ENCODE peak calls at places on chromosomes 6 and 20, in six cellular contexts. One of them, this sample, is unnamed. For H3K36me3 and H3K4me1, the result is how much of the 10 kb centered on the place peaks cover.

GRCh38 chr6:52360028-52360427 is 1.9 kb upstream of the PAQR8 start:
- DNase-seq in ovary: no peak
- DNase-seq in neural progenitor cell: peak
- DNase-seq in GM23338: no peak
- DNase-seq in sigmoid colon: no peak
- DNase-seq in CD4-positive, CD25-positive, alpha-beta regulatory T cell: no peak
- DNase-seq in this sample: no peak

GRCh38 chr20:37202267-37202943 is 23.1 kb upstream of the MROH8 start:
- DNase-seq in ovary: no peak
- DNase-seq in neural progenitor cell: peak
- DNase-seq in GM23338: peak
- DNase-seq in sigmoid colon: no peak
- DNase-seq in CD4-positive, CD25-positive, alpha-beta regulatory T cell: peak
- DNase-seq in this sample: no peak

GRCh38 chr20:35269055-35269781 is 8.7 kb downstream of the MMP24OS start:
- DNase-seq in ovary: peak
- DNase-seq in neural progenitor cell: peak
- DNase-seq in GM23338: peak
- DNase-seq in sigmoid colon: no peak
- DNase-seq in CD4-positive, CD25-positive, alpha-beta regulatory T cell: peak
- DNase-seq in this sample: no peak

GRCh38 chr20:41029150-41029872 is 689 bp downstream of the TOP1 start:
- DNase-seq in ovary: peak
- DNase-seq in neural progenitor cell: peak
- DNase-seq in GM23338: peak
- DNase-seq in sigmoid colon: peak
- DNase-seq in CD4-positive, CD25-positive, alpha-beta regulatory T cell: peak
- DNase-seq in this sample: peak

GRCh38 chr6:53496797-53497196 is 48.1 kb downstream of the GCLC start:
- DNase-seq in ovary: no peak
- DNase-seq in neural progenitor cell: no peak
- DNase-seq in GM23338: no peak
- DNase-seq in sigmoid colon: no peak
- DNase-seq in CD4-positive, CD25-positive, alpha-beta regulatory T cell: no peak
- DNase-seq in this sample: no peak

GRCh38 chr6:13205106-13205505 is 123.2 kb downstream of the TBC1D7 start:
- DNase-seq in ovary: no peak
- DNase-seq in neural progenitor cell: no peak
- DNase-seq in GM23338: no peak
- DNase-seq in sigmoid colon: no peak
- DNase-seq in CD4-positive, CD25-positive, alpha-beta regulatory T cell: no peak
- DNase-seq in this sample: no peak

GRCh38 chr20:37007898-37008649 is 56.6 kb upstream of the SAMHD1 start:
- DNase-seq in ovary: no peak
- DNase-seq in neural progenitor cell: no peak
- DNase-seq in GM23338: no peak
- DNase-seq in sigmoid colon: no peak
- DNase-seq in CD4-positive, CD25-positive, alpha-beta regulatory T cell: peak
- DNase-seq in this sample: no peak

GRCh38 chr20:42792052-42792451 is 397.7 kb downstream of the PTPRT start:
- DNase-seq in ovary: no peak
- DNase-seq in neural progenitor cell: no peak
- DNase-seq in GM23338: no peak
- DNase-seq in sigmoid colon: no peak
- DNase-seq in CD4-positive, CD25-positive, alpha-beta regulatory T cell: no peak
- DNase-seq in this sample: no peak

GRCh38 chr6:1993049-1993448 is 252.4 kb downstream of the GMDS start:
- DNase-seq in ovary: no peak
- DNase-seq in neural progenitor cell: no peak
- DNase-seq in GM23338: no peak
- DNase-seq in sigmoid colon: no peak
- DNase-seq in CD4-positive, CD25-positive, alpha-beta regulatory T cell: no peak
- DNase-seq in this sample: no peak

GRCh38 chr20:23680151-23680550 is 8.7 kb downstream of the CST4 start:
- DNase-seq in ovary: no peak
- DNase-seq in neural progenitor cell: no peak
- DNase-seq in GM23338: no peak
- DNase-seq in sigmoid colon: no peak
- DNase-seq in CD4-positive, CD25-positive, alpha-beta regulatory T cell: no peak
- DNase-seq in this sample: no peak

GRCh38 chr6:46042355-46042999 is 26.8 kb upstream of the CLIC5 start:
- DNase-seq in ovary: no peak
- DNase-seq in neural progenitor cell: peak
- DNase-seq in GM23338: peak
- DNase-seq in sigmoid colon: no peak
- DNase-seq in CD4-positive, CD25-positive, alpha-beta regulatory T cell: peak
- DNase-seq in this sample: no peak

GRCh38 chr20:20410678-20411077 is 42.8 kb downstream of the INSM1 start:
- DNase-seq in ovary: peak
- DNase-seq in neural progenitor cell: peak
- DNase-seq in GM23338: peak
- DNase-seq in sigmoid colon: no peak
- DNase-seq in CD4-positive, CD25-positive, alpha-beta regulatory T cell: no peak
- DNase-seq in this sample: no peak

GRCh38 chr20:44370639-44371218 is 15.2 kb downstream of the HNF4A start:
- DNase-seq in ovary: no peak
- DNase-seq in neural progenitor cell: no peak
- DNase-seq in GM23338: no peak
- DNase-seq in sigmoid colon: no peak
- DNase-seq in CD4-positive, CD25-positive, alpha-beta regulatory T cell: no peak
- DNase-seq in this sample: no peak

GRCh38 chr6:45532626-45533258 is 155.0 kb upstream of the SUPT3H start:
- DNase-seq in ovary: no peak
- DNase-seq in neural progenitor cell: no peak
- DNase-seq in GM23338: no peak
- DNase-seq in sigmoid colon: no peak
- DNase-seq in CD4-positive, CD25-positive, alpha-beta regulatory T cell: no peak
- DNase-seq in this sample: no peak

GRCh38 chr6:85429346-85429745 is 20.5 kb upstream of the NT5E start:
- DNase-seq in ovary: no peak
- DNase-seq in neural progenitor cell: no peak
- DNase-seq in GM23338: no peak
- DNase-seq in sigmoid colon: no peak
- DNase-seq in CD4-positive, CD25-positive, alpha-beta regulatory T cell: no peak
- DNase-seq in this sample: no peak

GRCh38 chr20:58997141-58997770 is 9.8 kb downstream of the CTSZ start:
- DNase-seq in ovary: no peak
- DNase-seq in neural progenitor cell: no peak
- DNase-seq in GM23338: peak
- DNase-seq in sigmoid colon: no peak
- DNase-seq in CD4-positive, CD25-positive, alpha-beta regulatory T cell: no peak
- DNase-seq in this sample: no peak
- H3K36me3 ChIP-seq in ovary: under half
- H3K36me3 ChIP-seq in neural progenitor cell: under half
- H3K36me3 ChIP-seq in GM23338: under half
- H3K36me3 ChIP-seq in sigmoid colon: half or more
- H3K36me3 ChIP-seq in CD4-positive, CD25-positive, alpha-beta regulatory T cell: half or more
- H3K36me3 ChIP-seq in this sample: half or more

GRCh38 chr6:84258268-84258667 is 30.8 kb upstream of the CEP162 start:
- DNase-seq in ovary: no peak
- DNase-seq in neural progenitor cell: no peak
- DNase-seq in GM23338: no peak
- DNase-seq in sigmoid colon: no peak
- DNase-seq in CD4-positive, CD25-positive, alpha-beta regulatory T cell: no peak
- DNase-seq in this sample: no peak
- H3K4me3 ChIP-seq in ovary: no peak
- H3K4me3 ChIP-seq in neural progenitor cell: no peak
- H3K4me3 ChIP-seq in GM23338: no peak
- H3K4me3 ChIP-seq in sigmoid colon: no peak
- H3K4me3 ChIP-seq in CD4-positive, CD25-positive, alpha-beta regulatory T cell: no peak
- H3K4me3 ChIP-seq in this sample: no peak

DNA sequence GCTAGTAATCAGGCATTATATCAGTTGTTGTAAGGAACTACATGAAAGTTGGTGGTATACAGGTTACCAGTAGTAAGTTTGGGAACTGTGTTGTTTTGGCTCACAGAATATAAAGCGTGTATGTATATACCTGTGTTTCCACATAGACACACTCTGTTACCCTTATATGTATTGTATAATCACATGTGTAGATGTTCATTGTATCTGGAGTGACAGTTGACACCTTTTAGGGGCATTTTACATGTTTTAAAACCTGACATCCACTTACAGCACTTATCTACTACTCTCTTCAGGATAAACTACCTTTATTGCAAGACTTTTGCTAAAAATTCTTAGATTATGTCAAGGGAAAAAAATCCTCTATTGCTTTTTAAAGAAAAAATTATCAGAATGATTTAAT is 228.9 kb downstream of the LAMA2 start:
- DNase-seq in ovary: no peak
- DNase-seq in neural progenitor cell: no peak
- DNase-seq in GM23338: no peak
- DNase-seq in sigmoid colon: no peak
- DNase-seq in CD4-positive, CD25-positive, alpha-beta regulatory T cell: no peak
- DNase-seq in this sample: no peak
- H3K4me1 ChIP-seq in ovary: under half
- H3K4me1 ChIP-seq in neural progenitor cell: under half
- H3K4me1 ChIP-seq in GM23338: under half
- H3K4me1 ChIP-seq in sigmoid colon: under half
- H3K4me1 ChIP-seq in CD4-positive, CD25-positive, alpha-beta regulatory T cell: under half
- H3K4me1 ChIP-seq in this sample: under half

DNA sequence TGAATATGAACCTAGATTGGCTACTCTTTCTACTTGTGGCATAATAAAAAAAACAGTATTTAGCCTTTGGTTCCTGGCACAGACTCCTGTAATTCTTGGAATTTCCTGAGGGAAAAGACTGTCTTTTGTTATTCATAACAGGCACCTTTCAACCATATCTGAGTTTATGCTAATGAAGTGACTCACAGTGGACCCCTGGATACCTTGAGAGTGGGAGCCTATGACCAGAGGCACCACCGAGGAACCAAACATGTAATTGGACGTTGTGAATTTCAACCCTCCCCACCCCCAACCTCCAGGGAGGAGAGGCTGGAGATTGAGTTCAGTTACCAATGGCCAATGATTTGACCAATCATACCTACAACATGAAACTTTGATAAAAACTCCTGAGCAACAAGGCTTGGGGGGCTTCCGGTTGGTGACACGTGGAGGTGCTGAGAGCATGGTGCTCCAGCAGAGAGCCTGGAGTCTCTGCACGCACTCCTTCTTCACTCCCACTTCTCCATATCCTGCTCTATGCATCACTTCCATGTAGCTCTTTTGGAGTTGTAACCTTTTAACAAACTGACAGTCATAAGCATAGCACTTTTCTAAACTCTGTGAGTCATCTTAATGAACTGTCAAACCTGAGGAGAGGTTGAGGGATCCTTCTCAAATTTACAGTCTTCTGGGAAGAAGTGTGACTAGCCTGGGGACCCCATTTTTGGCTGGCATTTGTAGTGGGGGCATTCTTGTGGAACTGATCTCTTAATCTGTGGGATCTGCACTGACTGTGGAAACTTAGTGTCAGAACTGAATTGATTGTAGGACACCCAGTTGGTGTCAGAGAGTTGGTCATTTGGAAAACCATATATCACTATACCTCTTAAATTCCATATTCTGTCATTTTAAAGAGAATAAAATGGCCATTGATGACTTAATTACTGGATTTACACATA is 48.6 kb downstream of the LAMA4 start:
- DNase-seq in ovary: no peak
- DNase-seq in neural progenitor cell: no peak
- DNase-seq in GM23338: peak
- DNase-seq in sigmoid colon: no peak
- DNase-seq in CD4-positive, CD25-positive, alpha-beta regulatory T cell: no peak
- DNase-seq in this sample: no peak
- H3K36me3 ChIP-seq in ovary: under half
- H3K36me3 ChIP-seq in neural progenitor cell: under half
- H3K36me3 ChIP-seq in GM23338: under half
- H3K36me3 ChIP-seq in sigmoid colon: under half
- H3K36me3 ChIP-seq in CD4-positive, CD25-positive, alpha-beta regulatory T cell: under half
- H3K36me3 ChIP-seq in this sample: under half

This sample was measured in spleen.